ENCODE peak calls at places on chromosomes 5 and 9, in six cellular contexts. One of them, this sample, is unnamed.

GRCh38 chr9:108983885-108984284 is 29.4 kb downstream of the CTNNAL1 start:
- DNase-seq in GM23248: no peak
- DNase-seq in activated T-cell treated with anti-CD3 and anti-CD28 coated beads for 24 hours: no peak
- DNase-seq in EL: no peak
- DNase-seq in HTR-8/SVneo: no peak
- DNase-seq in T-helper 2 cell treated with Interferon-gamma antibody and Interleukin-4, amounts not matched to agents 5 μg/mL and 100 μg/mL, for 36 hours: no peak
- DNase-seq in this sample: no peak

GRCh38 chr9:33196736-33197135 is 29.6 kb upstream of the B4GALT1 start:
- DNase-seq in GM23248: peak; percentile 13
- DNase-seq in activated T-cell treated with anti-CD3 and anti-CD28 coated beads for 24 hours: no peak
- DNase-seq in EL: no peak
- DNase-seq in HTR-8/SVneo: no peak
- DNase-seq in T-helper 2 cell treated with Interferon-gamma antibody and Interleukin-4, amounts not matched to agents 5 μg/mL and 100 μg/mL, for 36 hours: no peak
- DNase-seq in this sample: no peak

GRCh38 chr9:136901516-136902258 is 15.4 kb downstream of the TRAF2 start:
- DNase-seq in GM23248: peak; percentile 70
- DNase-seq in activated T-cell treated with anti-CD3 and anti-CD28 coated beads for 24 hours: peak; percentile 72
- DNase-seq in EL: peak; percentile 63
- DNase-seq in HTR-8/SVneo: peak; percentile 42
- DNase-seq in T-helper 2 cell treated with Interferon-gamma antibody and Interleukin-4, amounts not matched to agents 5 μg/mL and 100 μg/mL, for 36 hours: peak; percentile 85
- DNase-seq in this sample: no peak

GRCh38 chr5:83531661-83532060 is 60.1 kb downstream of the VCAN start:
- DNase-seq in GM23248: no peak
- DNase-seq in activated T-cell treated with anti-CD3 and anti-CD28 coated beads for 24 hours: no peak
- DNase-seq in EL: no peak
- DNase-seq in HTR-8/SVneo: no peak
- DNase-seq in T-helper 2 cell treated with Interferon-gamma antibody and Interleukin-4, amounts not matched to agents 5 μg/mL and 100 μg/mL, for 36 hours: no peak
- DNase-seq in this sample: no peak

GRCh38 chr5:96999856-97000255 is 64.0 kb downstream of the LNPEP start:
- DNase-seq in GM23248: no peak
- DNase-seq in activated T-cell treated with anti-CD3 and anti-CD28 coated beads for 24 hours: no peak
- DNase-seq in EL: no peak
- DNase-seq in HTR-8/SVneo: no peak
- DNase-seq in T-helper 2 cell treated with Interferon-gamma antibody and Interleukin-4, amounts not matched to agents 5 μg/mL and 100 μg/mL, for 36 hours: no peak
- DNase-seq in this sample: no peak

GRCh38 chr5:115068239-115069086 is 101.2 kb downstream of the TRIM36 start:
- DNase-seq in GM23248: peak; percentile 39
- DNase-seq in activated T-cell treated with anti-CD3 and anti-CD28 coated beads for 24 hours: no peak
- DNase-seq in EL: peak; percentile 61
- DNase-seq in HTR-8/SVneo: no peak
- DNase-seq in T-helper 2 cell treated with Interferon-gamma antibody and Interleukin-4, amounts not matched to agents 5 μg/mL and 100 μg/mL, for 36 hours: peak; percentile 49
- DNase-seq in this sample: no peak

GRCh38 chr9:94672811-94673487 is 33.6 kb upstream of the FBP1 start:
- DNase-seq in GM23248: peak; percentile 79
- DNase-seq in activated T-cell treated with anti-CD3 and anti-CD28 coated beads for 24 hours: no peak
- DNase-seq in EL: peak; percentile 89
- DNase-seq in HTR-8/SVneo: no peak
- DNase-seq in T-helper 2 cell treated with Interferon-gamma antibody and Interleukin-4, amounts not matched to agents 5 μg/mL and 100 μg/mL, for 36 hours: no peak
- DNase-seq in this sample: no peak

GRCh38 chr5:175282611-175283225 is 161.3 kb downstream of the DRD1 start:
- DNase-seq in GM23248: no peak
- DNase-seq in activated T-cell treated with anti-CD3 and anti-CD28 coated beads for 24 hours: no peak
- DNase-seq in EL: no peak
- DNase-seq in HTR-8/SVneo: no peak
- DNase-seq in T-helper 2 cell treated with Interferon-gamma antibody and Interleukin-4, amounts not matched to agents 5 μg/mL and 100 μg/mL, for 36 hours: no peak
- DNase-seq in this sample: no peak

GRCh38 chr5:41820150-41820549 is 50.1 kb downstream of the OXCT1 start:
- DNase-seq in GM23248: no peak
- DNase-seq in activated T-cell treated with anti-CD3 and anti-CD28 coated beads for 24 hours: no peak
- DNase-seq in EL: no peak
- DNase-seq in HTR-8/SVneo: no peak
- DNase-seq in T-helper 2 cell treated with Interferon-gamma antibody and Interleukin-4, amounts not matched to agents 5 μg/mL and 100 μg/mL, for 36 hours: no peak
- DNase-seq in this sample: no peak

GRCh38 chr5:109053995-109054417 is 306.3 kb downstream of the FER start:
- DNase-seq in GM23248: peak; percentile 28
- DNase-seq in activated T-cell treated with anti-CD3 and anti-CD28 coated beads for 24 hours: no peak
- DNase-seq in EL: peak; percentile 35
- DNase-seq in HTR-8/SVneo: no peak
- DNase-seq in T-helper 2 cell treated with Interferon-gamma antibody and Interleukin-4, amounts not matched to agents 5 μg/mL and 100 μg/mL, for 36 hours: no peak
- DNase-seq in this sample: no peak

GRCh38 chr9:124780060-124780756 is 3.3 kb downstream of the OLFML2A start:
- DNase-seq in GM23248: peak; percentile 30
- DNase-seq in activated T-cell treated with anti-CD3 and anti-CD28 coated beads for 24 hours: no peak
- DNase-seq in EL: no peak
- DNase-seq in HTR-8/SVneo: no peak
- DNase-seq in T-helper 2 cell treated with Interferon-gamma antibody and Interleukin-4, amounts not matched to agents 5 μg/mL and 100 μg/mL, for 36 hours: no peak
- DNase-seq in this sample: peak; percentile 36

GRCh38 chr9:135914921-135915320 is 7.6 kb upstream of the CAMSAP1 start:
- DNase-seq in GM23248: peak; percentile 14
- DNase-seq in activated T-cell treated with anti-CD3 and anti-CD28 coated beads for 24 hours: no peak
- DNase-seq in EL: peak; percentile 35
- DNase-seq in HTR-8/SVneo: no peak
- DNase-seq in T-helper 2 cell treated with Interferon-gamma antibody and Interleukin-4, amounts not matched to agents 5 μg/mL and 100 μg/mL, for 36 hours: no peak
- DNase-seq in this sample: no peak

GRCh38 chr5:4572713-4573112 is 567.4 kb upstream of the ADAMTS16 start:
- DNase-seq in GM23248: no peak
- DNase-seq in activated T-cell treated with anti-CD3 and anti-CD28 coated beads for 24 hours: no peak
- DNase-seq in EL: no peak
- DNase-seq in HTR-8/SVneo: no peak
- DNase-seq in T-helper 2 cell treated with Interferon-gamma antibody and Interleukin-4, amounts not matched to agents 5 μg/mL and 100 μg/mL, for 36 hours: no peak
- DNase-seq in this sample: no peak

GRCh38 chr5:852431-853401 is 1.9 kb upstream of the ZDHHC11 start:
- DNase-seq in GM23248: no peak
- DNase-seq in activated T-cell treated with anti-CD3 and anti-CD28 coated beads for 24 hours: no peak
- DNase-seq in EL: no peak
- DNase-seq in HTR-8/SVneo: no peak
- DNase-seq in T-helper 2 cell treated with Interferon-gamma antibody and Interleukin-4, amounts not matched to agents 5 μg/mL and 100 μg/mL, for 36 hours: no peak
- DNase-seq in this sample: no peak

GRCh38 chr5:137660349-137660817 is 75.5 kb downstream of the KLHL3 start:
- DNase-seq in GM23248: peak; percentile 81
- DNase-seq in activated T-cell treated with anti-CD3 and anti-CD28 coated beads for 24 hours: peak; percentile 68
- DNase-seq in EL: peak; percentile 75
- DNase-seq in HTR-8/SVneo: peak; percentile 61
- DNase-seq in T-helper 2 cell treated with Interferon-gamma antibody and Interleukin-4, amounts not matched to agents 5 μg/mL and 100 μg/mL, for 36 hours: peak; percentile 58
- DNase-seq in this sample: peak; percentile 77

GRCh38 chr9:5422276-5422675 is 15.4 kb downstream of the PLGRKT start:
- DNase-seq in GM23248: no peak
- DNase-seq in activated T-cell treated with anti-CD3 and anti-CD28 coated beads for 24 hours: no peak
- DNase-seq in EL: no peak
- DNase-seq in HTR-8/SVneo: no peak
- DNase-seq in T-helper 2 cell treated with Interferon-gamma antibody and Interleukin-4, amounts not matched to agents 5 μg/mL and 100 μg/mL, for 36 hours: no peak
- DNase-seq in this sample: no peak

GRCh38 chr9:37290881-37291485 is 131.5 kb upstream of the GRHPR start:
- DNase-seq in GM23248: peak; percentile 84
- DNase-seq in activated T-cell treated with anti-CD3 and anti-CD28 coated beads for 24 hours: no peak
- DNase-seq in EL: peak; percentile 85
- DNase-seq in HTR-8/SVneo: peak; percentile 62
- DNase-seq in T-helper 2 cell treated with Interferon-gamma antibody and Interleukin-4, amounts not matched to agents 5 μg/mL and 100 μg/mL, for 36 hours: no peak
- DNase-seq in this sample: no peak

GRCh38 chr5:16913840-16914435 is 22.1 kb downstream of the MYO10 start:
- DNase-seq in GM23248: no peak
- DNase-seq in activated T-cell treated with anti-CD3 and anti-CD28 coated beads for 24 hours: no peak
- DNase-seq in EL: no peak
- DNase-seq in HTR-8/SVneo: no peak
- DNase-seq in T-helper 2 cell treated with Interferon-gamma antibody and Interleukin-4, amounts not matched to agents 5 μg/mL and 100 μg/mL, for 36 hours: no peak
- DNase-seq in this sample: no peak

GRCh38 chr5:104344809-104345512 is 782.4 kb upstream of the NUDT12 start:
- DNase-seq in GM23248: peak; percentile 3
- DNase-seq in activated T-cell treated with anti-CD3 and anti-CD28 coated beads for 24 hours: no peak
- DNase-seq in EL: no peak
- DNase-seq in HTR-8/SVneo: no peak
- DNase-seq in T-helper 2 cell treated with Interferon-gamma antibody and Interleukin-4, amounts not matched to agents 5 μg/mL and 100 μg/mL, for 36 hours: no peak
- DNase-seq in this sample: no peak

GRCh38 chr9:136463578-136463977 is 19.3 kb downstream of the SEC16A start:
- DNase-seq in GM23248: no peak
- DNase-seq in activated T-cell treated with anti-CD3 and anti-CD28 coated beads for 24 hours: no peak
- DNase-seq in EL: no peak
- DNase-seq in HTR-8/SVneo: no peak
- DNase-seq in T-helper 2 cell treated with Interferon-gamma antibody and Interleukin-4, amounts not matched to agents 5 μg/mL and 100 μg/mL, for 36 hours: no peak
- DNase-seq in this sample: no peak

GRCh38 chr9:122402403-122403268 is 31.8 kb downstream of the PTGS1 start:
- DNase-seq in GM23248: peak; percentile 100
- DNase-seq in activated T-cell treated with anti-CD3 and anti-CD28 coated beads for 24 hours: peak; percentile 42
- DNase-seq in EL: peak; percentile 97
- DNase-seq in HTR-8/SVneo: peak; percentile 73
- DNase-seq in T-helper 2 cell treated with Interferon-gamma antibody and Interleukin-4, amounts not matched to agents 5 μg/mL and 100 μg/mL, for 36 hours: peak; percentile 80
- DNase-seq in this sample: no peak

GRCh38 chr9:93820667-93821306 is 134.4 kb downstream of the BARX1 start:
- DNase-seq in GM23248: no peak
- DNase-seq in activated T-cell treated with anti-CD3 and anti-CD28 coated beads for 24 hours: no peak
- DNase-seq in EL: no peak
- DNase-seq in HTR-8/SVneo: peak; percentile 29
- DNase-seq in T-helper 2 cell treated with Interferon-gamma antibody and Interleukin-4, amounts not matched to agents 5 μg/mL and 100 μg/mL, for 36 hours: no peak
- DNase-seq in this sample: no peak

GRCh38 chr5:1167728-1168709 is 33.4 kb upstream of the SLC6A19 start:
- DNase-seq in GM23248: peak; percentile 90
- DNase-seq in activated T-cell treated with anti-CD3 and anti-CD28 coated beads for 24 hours: peak; percentile 56
- DNase-seq in EL: peak; percentile 70
- DNase-seq in HTR-8/SVneo: peak; percentile 95
- DNase-seq in T-helper 2 cell treated with Interferon-gamma antibody and Interleukin-4, amounts not matched to agents 5 μg/mL and 100 μg/mL, for 36 hours: peak; percentile 59
- DNase-seq in this sample: peak; percentile 80

GRCh38 chr5:154508114-154508513 is 30.1 kb upstream of the HAND1 start:
- DNase-seq in GM23248: no peak
- DNase-seq in activated T-cell treated with anti-CD3 and anti-CD28 coated beads for 24 hours: no peak
- DNase-seq in EL: no peak
- DNase-seq in HTR-8/SVneo: no peak
- DNase-seq in T-helper 2 cell treated with Interferon-gamma antibody and Interleukin-4, amounts not matched to agents 5 μg/mL and 100 μg/mL, for 36 hours: no peak
- DNase-seq in this sample: no peak

GRCh38 chr9:71740199-71740598 is 28.1 kb downstream of the CEMIP2 start:
- DNase-seq in GM23248: no peak
- DNase-seq in activated T-cell treated with anti-CD3 and anti-CD28 coated beads for 24 hours: no peak
- DNase-seq in EL: no peak
- DNase-seq in HTR-8/SVneo: no peak
- DNase-seq in T-helper 2 cell treated with Interferon-gamma antibody and Interleukin-4, amounts not matched to agents 5 μg/mL and 100 μg/mL, for 36 hours: no peak
- DNase-seq in this sample: no peak

GRCh38 chr5:114101153-114101552 is 260.7 kb upstream of the KCNN2 start:
- DNase-seq in GM23248: peak; percentile 64
- DNase-seq in activated T-cell treated with anti-CD3 and anti-CD28 coated beads for 24 hours: no peak
- DNase-seq in EL: peak; percentile 64
- DNase-seq in HTR-8/SVneo: peak; percentile 3
- DNase-seq in T-helper 2 cell treated with Interferon-gamma antibody and Interleukin-4, amounts not matched to agents 5 μg/mL and 100 μg/mL, for 36 hours: no peak
- DNase-seq in this sample: no peak

GRCh38 chr9:29556317-29556716 is 1983.0 kb upstream of the C9orf72 start:
- DNase-seq in GM23248: peak; percentile 31
- DNase-seq in activated T-cell treated with anti-CD3 and anti-CD28 coated beads for 24 hours: no peak
- DNase-seq in EL: peak; percentile 77
- DNase-seq in HTR-8/SVneo: no peak
- DNase-seq in T-helper 2 cell treated with Interferon-gamma antibody and Interleukin-4, amounts not matched to agents 5 μg/mL and 100 μg/mL, for 36 hours: no peak
- DNase-seq in this sample: no peak

GRCh38 chr5:150530992-150531588 is 23.2 kb downstream of the NDST1 start:
- DNase-seq in GM23248: no peak
- DNase-seq in activated T-cell treated with anti-CD3 and anti-CD28 coated beads for 24 hours: no peak
- DNase-seq in EL: no peak
- DNase-seq in HTR-8/SVneo: no peak
- DNase-seq in T-helper 2 cell treated with Interferon-gamma antibody and Interleukin-4, amounts not matched to agents 5 μg/mL and 100 μg/mL, for 36 hours: no peak
- DNase-seq in this sample: no peak

GRCh38 chr5:111655169-111655924 is 101.6 kb downstream of the NREP start:
- DNase-seq in GM23248: peak; percentile 78
- DNase-seq in activated T-cell treated with anti-CD3 and anti-CD28 coated beads for 24 hours: no peak
- DNase-seq in EL: no peak
- DNase-seq in HTR-8/SVneo: no peak
- DNase-seq in T-helper 2 cell treated with Interferon-gamma antibody and Interleukin-4, amounts not matched to agents 5 μg/mL and 100 μg/mL, for 36 hours: no peak
- DNase-seq in this sample: peak; percentile 60

GRCh38 chr9:12739014-12739413 is 35.8 kb upstream of the LURAP1L start:
- DNase-seq in GM23248: peak; percentile 63
- DNase-seq in activated T-cell treated with anti-CD3 and anti-CD28 coated beads for 24 hours: no peak
- DNase-seq in EL: peak; percentile 45
- DNase-seq in HTR-8/SVneo: peak; percentile 10
- DNase-seq in T-helper 2 cell treated with Interferon-gamma antibody and Interleukin-4, amounts not matched to agents 5 μg/mL and 100 μg/mL, for 36 hours: no peak
- DNase-seq in this sample: no peak

GRCh38 chr5:96582343-96582742 is 79.8 kb upstream of the CAST start:
- DNase-seq in GM23248: peak; percentile 70
- DNase-seq in activated T-cell treated with anti-CD3 and anti-CD28 coated beads for 24 hours: no peak
- DNase-seq in EL: peak; percentile 4
- DNase-seq in HTR-8/SVneo: no peak
- DNase-seq in T-helper 2 cell treated with Interferon-gamma antibody and Interleukin-4, amounts not matched to agents 5 μg/mL and 100 μg/mL, for 36 hours: no peak
- DNase-seq in this sample: no peak

GRCh38 chr5:134784946-134785620 is 26.5 kb downstream of the DDX46 start:
- DNase-seq in GM23248: peak; percentile 61
- DNase-seq in activated T-cell treated with anti-CD3 and anti-CD28 coated beads for 24 hours: no peak
- DNase-seq in EL: peak; percentile 31
- DNase-seq in HTR-8/SVneo: no peak
- DNase-seq in T-helper 2 cell treated with Interferon-gamma antibody and Interleukin-4, amounts not matched to agents 5 μg/mL and 100 μg/mL, for 36 hours: no peak
- DNase-seq in this sample: no peak

GRCh38 chr9:36018755-36019720 is 17.7 kb upstream of the RECK start:
- DNase-seq in GM23248: no peak
- DNase-seq in activated T-cell treated with anti-CD3 and anti-CD28 coated beads for 24 hours: no peak
- DNase-seq in EL: no peak
- DNase-seq in HTR-8/SVneo: no peak
- DNase-seq in T-helper 2 cell treated with Interferon-gamma antibody and Interleukin-4, amounts not matched to agents 5 μg/mL and 100 μg/mL, for 36 hours: no peak
- DNase-seq in this sample: no peak

GRCh38 chr5:105907016-105907415 is 1763.7 kb downstream of the EFNA5 start:
- DNase-seq in GM23248: no peak
- DNase-seq in activated T-cell treated with anti-CD3 and anti-CD28 coated beads for 24 hours: no peak
- DNase-seq in EL: no peak
- DNase-seq in HTR-8/SVneo: no peak
- DNase-seq in T-helper 2 cell treated with Interferon-gamma antibody and Interleukin-4, amounts not matched to agents 5 μg/mL and 100 μg/mL, for 36 hours: no peak
- DNase-seq in this sample: no peak

GRCh38 chr5:139378101-139378825 is 4.8 kb downstream of the SLC23A1 start:
- DNase-seq in GM23248: no peak
- DNase-seq in activated T-cell treated with anti-CD3 and anti-CD28 coated beads for 24 hours: no peak
- DNase-seq in EL: no peak
- DNase-seq in HTR-8/SVneo: no peak
- DNase-seq in T-helper 2 cell treated with Interferon-gamma antibody and Interleukin-4, amounts not matched to agents 5 μg/mL and 100 μg/mL, for 36 hours: no peak
- DNase-seq in this sample: peak; percentile 42

GRCh38 chr9:134034215-134035040 is 9.1 kb downstream of the BRD3OS start:
- DNase-seq in GM23248: no peak
- DNase-seq in activated T-cell treated with anti-CD3 and anti-CD28 coated beads for 24 hours: no peak
- DNase-seq in EL: no peak
- DNase-seq in HTR-8/SVneo: no peak
- DNase-seq in T-helper 2 cell treated with Interferon-gamma antibody and Interleukin-4, amounts not matched to agents 5 μg/mL and 100 μg/mL, for 36 hours: no peak
- DNase-seq in this sample: no peak

GRCh38 chr5:141508808-141509611 is 20.1 kb downstream of the PCDHGC5 start:
- DNase-seq in GM23248: peak; percentile 99
- DNase-seq in activated T-cell treated with anti-CD3 and anti-CD28 coated beads for 24 hours: no peak
- DNase-seq in EL: peak; percentile 97
- DNase-seq in HTR-8/SVneo: peak; percentile 78
- DNase-seq in T-helper 2 cell treated with Interferon-gamma antibody and Interleukin-4, amounts not matched to agents 5 μg/mL and 100 μg/mL, for 36 hours: no peak
- DNase-seq in this sample: no peak

GRCh38 chr9:113158446-113158845 is 7.6 kb downstream of the SLC31A2 start:
- DNase-seq in GM23248: no peak
- DNase-seq in activated T-cell treated with anti-CD3 and anti-CD28 coated beads for 24 hours: no peak
- DNase-seq in EL: no peak
- DNase-seq in HTR-8/SVneo: no peak
- DNase-seq in T-helper 2 cell treated with Interferon-gamma antibody and Interleukin-4, amounts not matched to agents 5 μg/mL and 100 μg/mL, for 36 hours: no peak
- DNase-seq in this sample: peak; percentile 90

GRCh38 chr9:123589666-123590239 is 233.8 kb downstream of the CRB2 start:
- DNase-seq in GM23248: no peak
- DNase-seq in activated T-cell treated with anti-CD3 and anti-CD28 coated beads for 24 hours: no peak
- DNase-seq in EL: no peak
- DNase-seq in HTR-8/SVneo: no peak
- DNase-seq in T-helper 2 cell treated with Interferon-gamma antibody and Interleukin-4, amounts not matched to agents 5 μg/mL and 100 μg/mL, for 36 hours: no peak
- DNase-seq in this sample: no peak

This sample was measured in left lobe of liver.